ENCODE peak calls at places on chromosome 6, in four cellular contexts. Z, W, R and E are unnamed samples.
A peak's percentile ranks its signal among the peaks of the same experiment; 100 is the strongest.

GRCh38 chr6:129621252-129621651 is 88.7 kb downstream of the ARHGAP18 start:
- DNase-seq in R (no peak), Z (no peak), W (no peak), E (no peak)

GRCh38 chr6:167093922-167094432 is 28.9 kb upstream of the CCR6 start:
- DNase-seq in R (no peak), Z (no peak), W (no peak), E (no peak)

GRCh38 chr6:158366363-158366762 is 54.1 kb downstream of the TULP4 start:
- DNase-seq in Z (no peak), W (no peak), R (no peak), E (no peak)

GRCh38 chr6:136737343-136738177 is 54.7 kb downstream of the MAP3K5 start:
- DNase-seq in R (no peak), W (no peak), Z (peak; percentile 15), E (no peak)

GRCh38 chr6:44735631-44735963 is 348.1 kb downstream of the CDC5L start:
- DNase-seq in W (no peak), R (no peak), Z (no peak), E (no peak)

GRCh38 chr6:15171026-15171425 is 74.8 kb upstream of the JARID2 start:
- DNase-seq in Z (no peak), W (no peak), R (no peak), E (no peak)

GRCh38 chr6:83853178-83853967 is at the start of gene RIPPLY2:
- DNase-seq in W (no peak), Z (peak; percentile 11), R (peak; percentile 81), E (no peak)

GRCh38 chr6:18047406-18047805 is 60.0 kb upstream of the KIF13A start:
- DNase-seq in Z (no peak), W (no peak), R (no peak), E (no peak)

GRCh38 chr6:33250731-33251130 is 20.9 kb downstream of the VPS52 start:
- DNase-seq in Z (no peak), R (no peak), W (no peak), E (no peak)

GRCh38 chr6:139983555-139984276 is 609.3 kb upstream of the CITED2 start:
- DNase-seq in W (no peak), Z (no peak), R (no peak), E (no peak)

GRCh38 chr6:170210026-170210390 is 80.9 kb downstream of the DLL1 start:
- DNase-seq in Z (no peak), R (no peak), W (peak; percentile 41), E (no peak)

GRCh38 chr6:111011360-111012142 is 29.7 kb downstream of the RPF2 start:
- DNase-seq in R (peak; percentile 64), W (no peak), Z (no peak), E (no peak)

GRCh38 chr6:157469378-157469777 is 88.4 kb downstream of the ZDHHC14 start:
- DNase-seq in W (no peak), R (no peak), Z (no peak), E (no peak)

GRCh38 chr6:21159465-21159864 is 434.1 kb upstream of the SOX4 start:
- DNase-seq in W (no peak), R (no peak), Z (no peak), E (no peak)

GRCh38 chr6:90544741-90545140 is 42.1 kb downstream of the MAP3K7 start:
- DNase-seq in W (no peak), Z (no peak), R (no peak), E (no peak)

GRCh38 chr6:90548001-90548400 is 38.9 kb downstream of the MAP3K7 start:
- DNase-seq in W (no peak), Z (no peak), R (no peak), E (no peak)

GRCh38 chr6:90547079-90547478 is 39.8 kb downstream of the MAP3K7 start:
- DNase-seq in Z (no peak), R (no peak), W (no peak), E (no peak)

GRCh38 chr6:90544085-90544484 is 42.8 kb downstream of the MAP3K7 start:
- DNase-seq in W (no peak), Z (no peak), R (no peak), E (no peak)

DNA sequence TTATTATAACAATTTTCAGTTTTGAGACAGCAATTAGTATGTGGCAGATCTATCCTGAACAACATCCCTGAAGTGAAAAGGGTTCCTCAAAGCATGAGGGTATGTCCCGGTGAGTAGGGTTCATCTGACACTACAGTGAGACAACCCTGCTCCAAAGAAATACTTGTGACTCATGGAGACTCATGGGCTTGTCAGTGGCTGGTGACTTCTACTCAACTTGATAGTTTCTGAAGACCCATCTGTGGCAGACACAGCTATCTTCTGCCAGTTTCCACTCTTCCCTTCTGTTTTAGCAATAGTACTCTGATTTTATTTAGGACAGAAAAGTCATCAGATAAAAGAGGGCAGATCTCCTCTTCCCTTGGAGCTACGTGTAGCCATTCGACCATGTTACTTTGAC is 41.4 kb downstream of the MAP3K7 start:
- DNase-seq in W (no peak), R (no peak), Z (no peak), E (no peak)
- H3K27me3 ChIP-seq in W (no peaks in the 10 kb centered on the region), R (no peaks in the 10 kb centered on the region), Z (no peaks in the 10 kb centered on the region), E (no peaks in the 10 kb centered on the region)

DNA sequence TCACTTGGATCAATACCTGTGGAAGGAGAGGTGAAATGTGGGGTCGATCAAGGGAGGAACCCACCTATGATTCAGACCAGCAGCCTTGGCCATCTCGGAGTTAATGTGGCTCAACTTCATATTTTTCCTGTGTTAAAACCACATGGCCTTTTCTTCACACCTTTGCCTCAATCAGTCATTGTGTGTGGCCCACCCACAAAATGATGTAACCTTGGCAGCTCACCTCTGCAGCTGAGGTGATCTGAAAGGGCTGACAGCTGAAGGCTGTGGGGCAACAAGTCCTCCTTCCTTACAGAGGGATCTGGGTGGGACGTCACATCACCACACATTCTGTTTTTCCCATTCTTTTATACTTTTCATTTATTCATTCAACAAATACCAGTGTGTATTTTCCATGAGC is 357.1 kb upstream of the HSF2 start:
- DNase-seq in R (no peak), W (no peak), Z (no peak), E (no peak)
- H3K27ac ChIP-seq in R (no peak overlapping the region), W (no peak overlapping the region), Z (no peak overlapping the region), E (no peak overlapping the region)

DNA sequence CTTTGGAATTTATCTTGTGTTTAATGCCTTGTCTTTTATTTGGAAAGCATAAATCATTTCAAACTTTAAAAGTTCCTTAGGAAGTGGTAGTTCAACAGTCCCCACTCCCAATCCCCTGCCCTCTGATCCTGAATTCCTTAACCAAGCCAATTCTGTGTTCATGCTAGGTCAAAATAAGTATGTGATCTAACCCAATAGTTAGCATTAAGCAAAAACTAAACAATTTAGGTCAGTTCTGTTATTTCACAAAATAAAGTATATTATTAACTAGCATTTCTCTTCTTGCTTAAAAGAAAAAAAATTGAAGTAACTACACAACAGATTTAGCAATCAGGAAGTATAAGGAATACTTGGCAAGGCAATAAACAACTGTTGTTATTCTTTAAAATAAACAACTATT is 37.1 kb downstream of the AKIRIN2 start:
- DNase-seq in W (no peak), Z (no peak), R (no peak), E (no peak)
- H3K36me3 ChIP-seq in W (peaks cover 22% of the 10 kb centered on the region), Z (no peaks in the 10 kb centered on the region), R (peaks cover 16% of the 10 kb centered on the region), E (peaks cover 31% of the 10 kb centered on the region)

GRCh38 chr6:68637782-68638181 is 2.7 kb downstream of the ADGRB3 start:
- DNase-seq in W (no peak), Z (no peak), R (no peak), E (no peak)
- H3K27me3 ChIP-seq in W (peaks cover 18% of the 10 kb centered on the region), Z (peaks cover 34% of the 10 kb centered on the region), R (peaks cover 56% of the 10 kb centered on the region), E (peaks cover 34% of the 10 kb centered on the region)

GRCh38 chr6:108558372-108559096 is 2.2 kb upstream of the FOXO3 start:
- DNase-seq in R (peak; percentile 99), Z (peak; percentile 99), W (peak; percentile 99), E (peak; percentile 99)

GRCh38 chr6:108556250-108556649 is 4.5 kb upstream of the FOXO3 start:
- DNase-seq in R (no peak), W (no peak), Z (no peak), E (no peak)

GRCh38 chr6:108556864-108557493 is 3.7 kb upstream of the FOXO3 start:
- DNase-seq in R (peak; percentile 41), W (no peak), Z (no peak), E (no peak)

GRCh38 chr6:108559097-108559883 is 1.4 kb upstream of the FOXO3 start:
- DNase-seq in R (peak; percentile 74), W (peak; percentile 96), Z (peak; percentile 90), E (peak; percentile 95)

GRCh38 chr6:108557494-108558371 is 3.0 kb upstream of the FOXO3 start:
- DNase-seq in R (peak; percentile 87), W (peak; percentile 90), Z (peak; percentile 68), E (peak; percentile 91)
- H3K27ac ChIP-seq in R (peak overlapping the region; percentile 100), W (peak overlapping the region; percentile 99), Z (peak overlapping the region; percentile 92), E (peak overlapping the region; percentile 95)

GRCh38 chr6:145924600-145924999 is 39.6 kb downstream of the SHPRH start:
- DNase-seq in W (no peak), Z (no peak), R (no peak), E (no peak)

DNA sequence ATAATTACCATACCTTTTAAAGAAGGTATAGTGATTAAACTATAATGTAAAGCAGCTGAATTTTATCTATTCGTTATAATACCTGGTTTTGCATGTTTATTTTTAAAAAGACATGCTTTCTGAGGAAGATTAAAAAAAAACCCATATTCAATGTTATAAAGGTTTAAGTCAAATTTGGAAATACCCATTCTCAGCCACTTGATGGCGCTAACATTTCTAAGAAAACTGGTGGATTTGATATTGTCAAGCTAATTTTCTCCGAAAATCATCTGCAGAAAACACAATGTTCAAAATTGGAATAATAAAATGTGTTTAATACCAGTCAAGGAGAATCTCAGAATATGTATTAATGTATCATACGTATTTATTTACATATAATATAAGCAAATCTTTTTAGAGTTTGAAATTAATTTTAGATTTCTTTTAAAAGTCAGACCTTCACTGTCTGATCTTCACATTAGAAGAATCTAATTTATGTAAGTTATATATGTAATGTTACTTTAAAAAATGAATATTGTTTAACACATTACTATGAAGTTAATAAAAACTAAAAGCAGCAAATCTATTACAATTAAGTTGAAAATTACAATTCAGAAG is 35.0 kb downstream of the SHPRH start:
- DNase-seq in R (peak; percentile 59), Z (no peak), W (no peak), E (no peak)
- H3K36me3 ChIP-seq in R (peaks cover 33% of the 10 kb centered on the region), Z (no peaks in the 10 kb centered on the region), W (peaks cover 63% of the 10 kb centered on the region), E (no peaks in the 10 kb centered on the region)

GRCh38 chr6:70956451-70957283 is at the start of gene B3GAT2:
- DNase-seq in W (peak; percentile 67), R (peak; percentile 66), Z (no peak), E (no peak)

GRCh38 chr6:70955441-70956190 is 1.2 kb downstream of the B3GAT2 start:
- DNase-seq in R (peak; percentile 96), W (peak; percentile 93), Z (peak; percentile 79), E (peak; percentile 90)

GRCh38 chr6:70954750-70955149 is 2.1 kb downstream of the B3GAT2 start:
- DNase-seq in R (peak; percentile 45), Z (no peak), W (no peak), E (no peak)

GRCh38 chr6:70957284-70957617 is 391 bp upstream of the B3GAT2 start:
- DNase-seq in R (peak; percentile 48), Z (no peak), W (no peak), E (no peak)

GRCh38 chr6:70956191-70956450 is 739 bp downstream of the B3GAT2 start:
- DNase-seq in W (no peak), Z (no peak), R (no peak), E (no peak)
- H3K27me3 ChIP-seq in W (peaks cover 33% of the 10 kb centered on the region), Z (no peaks in the 10 kb centered on the region), R (peaks cover 67% of the 10 kb centered on the region), E (peaks cover 13% of the 10 kb centered on the region)

GRCh38 chr6:142953373-142954273 is 8.6 kb upstream of the HIVEP2 start:
- DNase-seq in W (no peak), R (no peak), Z (peak; percentile 8), E (no peak)
- H3K27ac ChIP-seq in W (no peak overlapping the region), R (no peak overlapping the region), Z (no peak overlapping the region), E (no peak overlapping the region)